ENCODE peak calls at places on chromosomes 12 and 14, in ten cellular contexts. G is AG04450; Q is psoas muscle; U is kidney; I is DND-41; C is left ventricle myocardium inferior; X is cardiac muscle cell; M is GM23338; K is coronary artery; E is naive thymus-derived CD4-positive, alpha-beta T cell. F is an unnamed sample.

GRCh38 chr12:49482095-49483051 is 56.5 kb upstream of the KCNH3 start:
- DNase-seq in K (no peak), U (no peak), G (no peak), I (no peak), E (no peak), C (no peak), X (no peak), Q (no peak), M (peak; percentile 43), F (no peak)

GRCh38 chr12:108418162-108418561 is 79.1 kb upstream of the CMKLR1 start:
- DNase-seq in C (no peak), U (no peak), I (no peak), E (no peak), X (no peak), M (no peak), Q (no peak), K (no peak), G (no peak), F (no peak)

GRCh38 chr14:21734457-21735074 is 60.9 kb upstream of the OR4E1 start:
- DNase-seq in I (peak; percentile 33), M (peak; percentile 83), Q (no peak), G (no peak), E (peak; percentile 54), U (no peak), X (peak; percentile 58), K (no peak), C (no peak), F (no peak)

GRCh38 chr12:11853126-11853525 is 203.7 kb downstream of the ETV6 start:
- DNase-seq in U (no peak), G (no peak), Q (no peak), K (no peak), M (no peak), X (no peak), C (no peak), I (no peak), E (no peak), F (no peak)

GRCh38 chr12:80373666-80374065 is 70.4 kb upstream of the PTPRQ start:
- DNase-seq in E (no peak), M (no peak), K (no peak), Q (no peak), U (no peak), X (no peak), G (no peak), C (no peak), I (no peak), F (no peak)

GRCh38 chr12:93093243-93093642 is 164.1 kb upstream of the EEA1 start:
- DNase-seq in Q (no peak), C (no peak), M (no peak), E (no peak), U (no peak), G (no peak), K (no peak), I (no peak), X (no peak), F (no peak)

GRCh38 chr12:34400986-34401658 is 378.8 kb downstream of the ALG10 start:
- DNase-seq in K (peak; percentile 70), Q (peak; percentile 25), I (no peak), U (peak; percentile 53), X (no peak), E (no peak), M (no peak), G (no peak), C (peak; percentile 4), F (peak; percentile 41)

GRCh38 chr14:67525389-67525788 is 7.7 kb upstream of the PLEKHH1 start:
- DNase-seq in K (no peak), M (no peak), X (no peak), G (no peak), C (no peak), E (no peak), I (no peak), U (no peak), Q (no peak), F (no peak)

GRCh38 chr14:68681256-68681655 is 111.6 kb downstream of the ZFP36L1 start:
- DNase-seq in G (no peak), C (no peak), Q (no peak), I (no peak), U (no peak), X (no peak), E (no peak), M (no peak), K (no peak), F (no peak)

GRCh38 chr14:100765296-100765695 is 38.6 kb downstream of the DLK1 start:
- DNase-seq in E (no peak), U (no peak), C (no peak), M (no peak), X (no peak), I (no peak), G (no peak), Q (peak; percentile 21), K (no peak), F (no peak)

GRCh38 chr12:23290627-23291330 is 658.7 kb downstream of the SOX5 start:
- DNase-seq in M (no peak), G (no peak), X (no peak), E (no peak), Q (no peak), C (no peak), K (no peak), U (no peak), I (no peak), F (no peak)

DNA sequence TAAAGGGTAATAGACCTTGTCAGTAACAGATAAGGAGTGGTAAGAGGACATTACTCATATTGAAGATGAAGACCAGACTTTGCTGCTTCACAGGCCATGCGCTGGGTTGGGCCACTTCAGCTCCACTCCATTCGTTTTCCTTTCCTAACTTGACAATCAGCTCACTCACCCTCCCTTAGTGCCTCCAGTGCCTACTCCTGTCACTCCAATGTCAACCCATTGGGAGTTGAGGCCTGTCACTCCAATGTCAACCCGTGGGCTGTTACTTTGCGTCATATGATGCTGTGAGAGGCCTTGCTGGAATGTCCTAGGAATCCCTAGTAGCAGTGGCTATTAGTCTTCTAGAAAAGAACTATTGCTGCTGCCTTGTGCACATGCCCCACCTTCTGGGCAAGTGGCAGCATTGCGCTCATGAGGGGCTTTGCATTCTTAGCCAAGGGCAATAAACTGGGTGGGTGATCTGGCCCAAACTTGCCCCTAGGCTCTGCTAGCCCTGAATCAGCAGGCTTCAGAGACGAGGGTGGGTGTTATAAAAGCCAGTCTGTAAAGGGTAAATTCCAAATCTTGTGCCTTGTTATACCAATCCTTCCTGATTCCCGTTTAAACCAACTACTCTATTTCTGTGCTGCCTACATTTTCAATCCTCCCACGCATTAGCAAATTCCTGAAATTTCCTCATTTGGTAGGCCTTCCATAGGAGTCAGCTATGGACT is 36.1 kb downstream of the BAZ2A start:
- DNase-seq in U (no peak), G (peak; percentile 55), E (peak; percentile 52), Q (peak; percentile 69), C (no peak), I (peak; percentile 73), X (peak; percentile 83), K (no peak), M (peak; percentile 92), F (peak; percentile 32)
- H3K27ac ChIP-seq in U (no peak overlapping the region), G (peak overlapping the region; percentile 63), E (no peak overlapping the region), Q (peak overlapping the region; percentile 14), C (peak overlapping the region; percentile 54), I (no peak overlapping the region), X (peak overlapping the region; percentile 91), K (peak overlapping the region; percentile 82), M (peak overlapping the region; percentile 53), F (no peak overlapping the region)

DNA sequence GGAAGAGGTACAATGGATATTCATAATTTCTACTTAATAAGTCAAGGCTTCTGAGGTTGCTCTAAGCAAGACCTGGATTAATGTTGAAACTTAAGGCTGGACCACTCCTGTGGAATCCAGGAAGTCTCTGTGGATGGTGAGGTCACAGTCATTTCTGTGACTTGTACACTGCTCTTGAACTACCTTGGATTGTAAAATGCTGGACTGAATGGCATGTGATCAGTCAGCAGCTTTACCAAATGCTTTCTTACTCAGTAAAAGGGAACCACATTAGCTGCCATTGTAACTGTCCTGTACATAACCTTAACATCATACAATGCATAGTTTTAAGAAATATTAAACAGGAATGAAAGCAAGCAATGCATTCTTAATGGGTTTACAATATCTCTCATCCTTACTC is 182.9 kb downstream of the NOVA1 start:
- DNase-seq in I (no peak), C (no peak), U (no peak), Q (no peak), X (no peak), G (no peak), M (no peak), K (no peak), E (no peak), F (no peak)
- H3K4me3 ChIP-seq in I (no peak overlapping the region), C (no peak overlapping the region), U (no peak overlapping the region), Q (no peak overlapping the region), X (no peak overlapping the region), G (no peak overlapping the region), M (no peak overlapping the region), K (no peak overlapping the region), E (no peak overlapping the region), F (no peak overlapping the region)

GRCh38 chr12:21483531-21483930 is 17.9 kb downstream of the RECQL start:
- DNase-seq in M (no peak), K (no peak), E (no peak), X (no peak), G (no peak), I (no peak), Q (no peak), U (no peak), C (no peak), F (no peak)
- H3K27ac ChIP-seq in M (no peak overlapping the region), K (no peak overlapping the region), E (no peak overlapping the region), X (no peak overlapping the region), G (no peak overlapping the region), I (no peak overlapping the region), Q (no peak overlapping the region), U (no peak overlapping the region), C (no peak overlapping the region), F (no peak overlapping the region)

DNA sequence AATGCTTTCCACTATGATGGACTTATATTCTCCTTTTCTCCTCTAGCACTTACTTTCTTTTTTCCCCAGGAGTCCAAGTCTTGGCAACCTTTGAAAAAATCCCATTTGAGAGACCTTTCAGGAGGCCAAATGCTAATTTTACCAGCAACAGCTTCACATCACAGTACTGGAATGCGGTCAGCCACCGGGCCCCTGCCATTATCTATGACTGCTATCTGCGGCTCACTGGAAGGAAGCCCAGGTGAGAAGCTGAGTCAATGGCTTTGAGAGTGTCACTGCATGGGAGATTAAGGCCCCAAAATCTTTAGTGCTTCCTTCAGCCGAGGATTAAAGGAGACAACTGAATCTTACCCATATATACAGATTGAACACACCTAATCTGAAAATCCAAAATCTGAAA is 64.2 kb downstream of the ERGIC2 start:
- DNase-seq in G (no peak), M (peak; percentile 52), Q (peak; percentile 55), X (peak; percentile 47), K (no peak), C (peak; percentile 51), E (no peak), U (no peak), I (no peak), F (peak; percentile 26)
- H3K4me3 ChIP-seq in G (no peak overlapping the region), M (no peak overlapping the region), Q (no peak overlapping the region), X (no peak overlapping the region), K (no peak overlapping the region), C (peak overlapping the region; percentile 49), E (no peak overlapping the region), U (no peak overlapping the region), I (no peak overlapping the region), F (no peak overlapping the region)

GRCh38 chr14:89294060-89294459 is 123.0 kb downstream of the FOXN3 start:
- DNase-seq in E (no peak), X (no peak), G (no peak), C (peak; percentile 63), U (no peak), Q (no peak), K (no peak), I (no peak), M (no peak), F (no peak)
- H3K27ac ChIP-seq in E (no peak overlapping the region), X (no peak overlapping the region), G (no peak overlapping the region), C (peak overlapping the region; percentile 66), U (no peak overlapping the region), Q (no peak overlapping the region), K (no peak overlapping the region), I (peak overlapping the region; percentile 16), M (peak overlapping the region; percentile 99), F (no peak overlapping the region)

GRCh38 chr12:116878567-116879508 is 2.4 kb downstream of the HRK start:
- DNase-seq in I (no peak), U (peak; percentile 89), M (peak; percentile 62), E (no peak), Q (no peak), K (no peak), C (no peak), G (no peak), X (peak; percentile 19), F (no peak)
- H3K4me3 ChIP-seq in I (no peak overlapping the region), U (no peak overlapping the region), M (peak overlapping the region; percentile 78), E (no peak overlapping the region), Q (peak overlapping the region; percentile 62), K (peak overlapping the region; percentile 61), C (peak overlapping the region; percentile 63), G (peak overlapping the region; percentile 25), X (peak overlapping the region; percentile 34), F (no peak overlapping the region)